ENCODE peak calls at places on chromosomes 16 and 17, in eight cellular contexts. B, P, R, F, G, Q, U and M are unnamed samples.
A peak's percentile ranks its signal among the peaks of the same experiment; 100 is the strongest.

GRCh38 chr17:79503440-79503839 is 107.4 kb downstream of the RBFOX3 start:
- DNase-seq in B (no peak), R (no peak), F (no peak), Q (no peak), G (no peak), P (no peak), U (no peak), M (no peak)

GRCh38 chr16:89924298-89924924 is 1.3 kb downstream of the TUBB3 start:
- DNase-seq in G (peak; percentile 25), P (peak; percentile 44), U (no peak), R (peak; percentile 64), Q (no peak), B (no peak), F (peak; percentile 61), M (peak; percentile 97)

GRCh38 chr16:31080035-31080629 is 5.9 kb downstream of the ZNF646 start:
- DNase-seq in F (no peak), R (no peak), P (no peak), B (no peak), U (no peak), Q (no peak), G (no peak), M (peak; percentile 64)

GRCh38 chr16:88194397-88195020 is 188.2 kb upstream of the ZNF469 start:
- DNase-seq in G (no peak), F (peak; percentile 43), B (no peak), Q (no peak), P (no peak), R (no peak), U (no peak), M (peak; percentile 56)

GRCh38 chr16:51326131-51326856 is 175.2 kb upstream of the SALL1 start:
- DNase-seq in B (no peak), P (peak; percentile 63), G (no peak), F (no peak), R (peak; percentile 47), Q (peak; percentile 50), U (no peak), M (no peak)

GRCh38 chr16:57091990-57092785 is at the start of gene CPNE2:
- DNase-seq in B (no peak), R (peak; percentile 82), U (no peak), Q (no peak), P (peak; percentile 45), G (peak; percentile 34), F (peak; percentile 68), M (peak; percentile 93)

GRCh38 chr17:83015511-83015910 is 63.9 kb upstream of the METRNL start:
- DNase-seq in G (no peak), F (no peak), R (no peak), B (no peak), P (no peak), U (no peak), Q (no peak), M (peak; percentile 28)

GRCh38 chr16:4414187-4414909 is 2.0 kb downstream of the CORO7 start:
- DNase-seq in R (no peak), P (no peak), F (no peak), U (no peak), B (no peak), G (peak; percentile 79), Q (no peak), M (no peak)